ENCODE peak calls at places on chromosome 18, in nine cellular contexts. I is endothelial cell; E is choroid plexus epithelial cell; U is WERI-Rb-1; W is CD8-positive, alpha-beta T cell; Z is nephron progenitor cell; L is IMR-90; B is esophagus squamous epithelium; V is BJ. Y is an unnamed sample.
A peak's percentile ranks its signal among the peaks of the same experiment; 100 is the strongest.

GRCh38 chr18:23864620-23865019 is 149.9 kb upstream of the TTC39C start:
- DNase-seq in I (no peak), W (peak; percentile 70), V (no peak), Z (no peak), L (no peak), U (no peak), E (no peak), B (no peak), Y (no peak)

GRCh38 chr18:27844416-27844792 is 332.5 kb downstream of the CDH2 start:
- DNase-seq in I (no peak), V (peak; percentile 49), W (no peak), B (no peak), E (peak; percentile 91), U (no peak), L (peak; percentile 22), Z (no peak), Y (no peak)

GRCh38 chr18:78330761-78331160 is 648.9 kb upstream of the SALL3 start:
- DNase-seq in U (no peak), E (no peak), I (no peak), L (peak; percentile 1), Z (no peak), V (no peak), W (no peak), B (no peak), Y (no peak)

GRCh38 chr18:21167641-21168372 is 56.2 kb upstream of the ROCK1 start:
- DNase-seq in L (no peak), U (no peak), V (no peak), B (no peak), Z (peak; percentile 8), I (peak; percentile 13), E (peak; percentile 8), W (no peak), Y (no peak)

GRCh38 chr18:21194871-21195771 is 46.9 kb upstream of the GREB1L start:
- DNase-seq in Z (no peak), V (no peak), U (no peak), I (no peak), W (no peak), L (peak; percentile 58), E (peak; percentile 66), B (no peak), Y (no peak)

GRCh38 chr18:494602-494983 is 5.9 kb downstream of the COLEC12 start:
- DNase-seq in I (no peak), L (peak; percentile 94), Z (no peak), V (no peak), U (no peak), W (no peak), B (no peak), E (peak; percentile 56), Y (no peak)

GRCh38 chr18:76487782-76488181 is 7.3 kb downstream of the ZNF516 start:
- DNase-seq in I (no peak), B (no peak), L (no peak), W (no peak), U (peak; percentile 49), Z (peak; percentile 19), E (no peak), V (no peak), Y (no peak)

GRCh38 chr18:63316612-63317555 is 2.7 kb downstream of the BCL2 start:
- DNase-seq in U (no peak), W (no peak), Z (no peak), E (no peak), B (no peak), L (no peak), V (no peak), I (no peak), Y (no peak)

GRCh38 chr18:39051013-39051412 is 1485.4 kb upstream of the CELF4 start:
- DNase-seq in I (no peak), U (no peak), V (no peak), Z (no peak), E (no peak), B (no peak), L (no peak), W (no peak), Y (no peak)

GRCh38 chr18:2846241-2846637 is 567 bp upstream of the EMILIN2 start:
- DNase-seq in V (no peak), B (no peak), U (no peak), E (peak; percentile 71), Z (no peak), W (no peak), I (no peak), L (peak; percentile 16), Y (no peak)

GRCh38 chr18:56327171-56327885 is 311.1 kb downstream of the TXNL1 start:
- DNase-seq in I (no peak), E (no peak), B (no peak), L (peak; percentile 61), V (peak; percentile 48), Z (no peak), U (no peak), W (no peak), Y (no peak)

GRCh38 chr18:39870586-39870985 is 2084.4 kb upstream of the PIK3C3 start:
- DNase-seq in B (no peak), V (no peak), L (no peak), Z (no peak), U (peak; percentile 18), E (peak; percentile 27), W (no peak), I (no peak), Y (no peak)

GRCh38 chr18:38966846-38967245 is 1401.2 kb upstream of the CELF4 start:
- DNase-seq in W (no peak), Z (no peak), U (no peak), B (no peak), L (no peak), E (no peak), V (no peak), I (no peak), Y (no peak)

DNA sequence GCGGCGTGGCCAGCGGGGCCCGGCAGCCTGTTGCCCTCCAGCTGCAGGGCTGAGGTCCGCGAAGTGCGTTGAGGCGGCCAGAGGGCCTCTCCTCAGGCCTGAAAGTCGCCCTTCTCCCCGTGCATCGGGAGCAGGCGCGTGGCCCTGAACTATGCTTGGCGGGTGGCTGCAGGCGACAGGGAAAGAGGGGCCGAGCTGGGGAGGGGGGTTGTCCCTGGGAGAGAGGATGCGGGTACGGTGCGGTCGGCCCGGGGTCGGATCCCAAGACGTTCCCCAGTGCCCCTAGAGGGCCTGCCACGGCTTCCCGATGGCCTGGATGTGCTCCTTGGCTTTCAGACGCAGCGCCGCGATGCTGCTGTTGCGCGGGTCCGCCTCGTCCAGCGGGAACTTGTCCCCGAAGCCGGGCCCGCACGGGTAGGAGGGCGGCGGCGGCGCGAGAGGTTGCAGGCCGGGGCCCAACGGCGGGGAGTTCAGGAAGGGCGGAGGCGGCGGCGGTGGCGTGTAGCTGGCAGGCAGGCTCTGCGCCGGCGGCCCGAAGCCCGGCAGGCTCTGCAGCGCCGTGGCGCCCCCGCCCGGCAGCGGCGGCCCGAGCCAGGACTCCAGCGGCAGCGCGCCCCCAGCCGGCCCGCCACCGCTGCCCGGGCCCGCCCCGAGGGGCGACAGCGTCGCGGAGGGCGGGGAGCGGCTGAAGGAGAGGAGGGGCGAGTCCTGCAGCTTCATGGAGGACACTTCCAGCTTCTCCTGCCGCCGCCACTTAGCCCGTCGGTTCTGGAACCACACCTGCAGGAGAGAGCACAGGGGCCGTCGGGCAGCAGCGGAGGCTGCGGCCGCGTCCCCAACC is 4.3 kb downstream of the RAX start:
- DNase-seq in Z (peak; percentile 87), E (peak; percentile 9), I (peak; percentile 81), L (no peak), U (no peak), B (no peak), V (no peak), W (no peak), Y (no peak)
- TF ChIP-seq CTCF in Z (no peak), E (no peak), I (peak; percentile 23), L (peak; percentile 35), U (no peak), B (no peak), V (no peak), W (no peak), Y (no peak)

GRCh38 chr18:48919547-48919946 is 31.2 kb downstream of the SMAD7 start:
- DNase-seq in U (no peak), V (no peak), Z (no peak), L (no peak), B (no peak), E (no peak), W (no peak), I (no peak), Y (no peak)

GRCh38 chr18:48920408-48921038 is 30.2 kb downstream of the SMAD7 start:
- DNase-seq in B (no peak), U (no peak), E (no peak), V (no peak), L (no peak), I (no peak), Z (no peak), W (no peak), Y (no peak)

GRCh38 chr18:48917579-48918101 is 33.1 kb downstream of the SMAD7 start:
- DNase-seq in B (no peak), U (no peak), V (no peak), E (no peak), W (no peak), I (no peak), Z (no peak), L (no peak), Y (no peak)

GRCh38 chr18:48918156-48918555 is 32.6 kb downstream of the SMAD7 start:
- DNase-seq in I (no peak), E (no peak), B (no peak), W (no peak), U (no peak), V (no peak), Z (no peak), L (no peak), Y (no peak)

GRCh38 chr18:48918660-48919415 is 31.9 kb downstream of the SMAD7 start:
- DNase-seq in E (no peak), L (no peak), W (no peak), I (no peak), U (no peak), Z (no peak), B (no peak), V (no peak), Y (no peak)
- TF ChIP-seq CTCF in E (no peak), L (no peak), W (no peak), I (no peak), U (no peak), Z (no peak), B (no peak), V (no peak), Y (no peak)

GRCh38 chr18:10560457-10561045 is 34.7 kb downstream of the NAPG start:
- DNase-seq in E (peak; percentile 88), W (peak; percentile 47), L (peak; percentile 72), V (no peak), U (peak; percentile 70), Z (peak; percentile 83), B (no peak), I (peak; percentile 80), Y (peak; percentile 55)
- TF ChIP-seq CTCF in E (peak; percentile 88), W (peak; percentile 67), L (peak; percentile 75), V (peak; percentile 81), U (peak; percentile 68), Z (peak; percentile 74), B (peak; percentile 88), I (peak; percentile 82), Y (peak; percentile 84)

GRCh38 chr18:6546229-6546628 is 131.5 kb upstream of the L3MBTL4 start:
- DNase-seq in B (no peak), L (no peak), Z (no peak), U (no peak), E (no peak), W (no peak), V (no peak), I (no peak), Y (no peak)
- TF ChIP-seq CTCF in B (no peak), L (no peak), Z (no peak), U (no peak), E (no peak), W (no peak), V (no peak), I (no peak), Y (no peak)

DNA sequence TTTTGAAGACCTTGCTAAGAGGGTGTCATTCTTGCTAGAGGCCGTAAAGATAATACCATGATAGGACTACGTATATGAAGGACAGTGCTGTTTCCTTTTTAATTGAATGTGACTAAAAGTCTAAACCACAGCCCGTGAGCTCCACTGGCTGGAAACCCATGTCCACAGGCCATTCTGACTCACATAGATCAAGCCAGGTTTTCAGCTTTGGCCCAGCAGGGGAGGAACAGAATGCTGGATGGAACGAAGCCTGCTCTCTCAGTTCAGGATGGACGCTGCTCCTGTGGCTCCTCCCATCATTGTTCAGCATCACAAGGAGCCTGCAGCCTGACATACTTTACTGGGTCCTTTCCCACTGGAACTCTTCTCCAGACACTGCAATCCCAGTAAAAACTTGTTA is 47.6 kb downstream of the ALPK2 start:
- DNase-seq in I (no peak), E (peak; percentile 96), Z (no peak), W (no peak), L (peak; percentile 92), B (no peak), V (peak; percentile 91), U (no peak), Y (no peak)
- TF ChIP-seq CTCF in I (no peak), E (peak; percentile 42), Z (no peak), W (no peak), L (peak; percentile 25), B (no peak), V (peak; percentile 50), U (no peak), Y (no peak)

Y was measured in thoracic aorta.